ENCODE peak calls at places on chromosome 6, in four cellular contexts. One of them, this sample, is unnamed.

GRCh38 chr6:142760152-142760551 is 184.8 kb downstream of the HIVEP2 start:
- DNase-seq in stomach: no peak
- DNase-seq in HCT116: no peak
- DNase-seq in psoas muscle: no peak
- DNase-seq in this sample: no peak

GRCh38 chr6:87553159-87553765 is 36.5 kb downstream of the RARS2 start:
- DNase-seq in HCT116: no peak
- DNase-seq in psoas muscle: no peak
- DNase-seq in stomach: no peak
- DNase-seq in this sample: no peak

GRCh38 chr6:13457577-13457976 is 29.8 kb downstream of the GFOD1 start:
- DNase-seq in psoas muscle: peak; percentile 66
- DNase-seq in HCT116: no peak
- DNase-seq in stomach: no peak
- DNase-seq in this sample: no peak

GRCh38 chr6:84791233-84791632 is 26.8 kb upstream of the TBX18 start:
- DNase-seq in stomach: no peak
- DNase-seq in HCT116: no peak
- DNase-seq in psoas muscle: no peak
- DNase-seq in this sample: no peak

GRCh38 chr6:75268121-75268987 is 16.2 kb downstream of the TMEM30A start:
- DNase-seq in stomach: no peak
- DNase-seq in psoas muscle: no peak
- DNase-seq in HCT116: no peak
- DNase-seq in this sample: no peak

GRCh38 chr6:169955796-169956493 is 204.5 kb downstream of the ERMARD start:
- DNase-seq in stomach: peak; percentile 16
- DNase-seq in HCT116: no peak
- DNase-seq in psoas muscle: no peak
- DNase-seq in this sample: no peak

GRCh38 chr6:23137596-23137995 is 568.2 kb downstream of the HDGFL1 start:
- DNase-seq in stomach: no peak
- DNase-seq in HCT116: no peak
- DNase-seq in psoas muscle: no peak
- DNase-seq in this sample: no peak

GRCh38 chr6:100023798-100024197 is 29.8 kb upstream of the MCHR2 start:
- DNase-seq in HCT116: no peak
- DNase-seq in psoas muscle: no peak
- DNase-seq in stomach: no peak
- DNase-seq in this sample: no peak

GRCh38 chr6:8436956-8437355 is 1.6 kb upstream of the SLC35B3 start:
- DNase-seq in stomach: no peak
- DNase-seq in HCT116: no peak
- DNase-seq in psoas muscle: no peak
- DNase-seq in this sample: no peak

GRCh38 chr6:152087701-152088100 is 280.2 kb downstream of the ESR1 start:
- DNase-seq in psoas muscle: no peak
- DNase-seq in stomach: no peak
- DNase-seq in HCT116: no peak
- DNase-seq in this sample: no peak

GRCh38 chr6:123527406-123527805 is 109.3 kb downstream of the TRDN start:
- DNase-seq in stomach: no peak
- DNase-seq in HCT116: no peak
- DNase-seq in psoas muscle: no peak
- DNase-seq in this sample: no peak

GRCh38 chr6:158717341-158718328 is 67.8 kb downstream of the SYTL3 start:
- DNase-seq in psoas muscle: no peak
- DNase-seq in HCT116: no peak
- DNase-seq in stomach: no peak
- DNase-seq in this sample: no peak

DNA sequence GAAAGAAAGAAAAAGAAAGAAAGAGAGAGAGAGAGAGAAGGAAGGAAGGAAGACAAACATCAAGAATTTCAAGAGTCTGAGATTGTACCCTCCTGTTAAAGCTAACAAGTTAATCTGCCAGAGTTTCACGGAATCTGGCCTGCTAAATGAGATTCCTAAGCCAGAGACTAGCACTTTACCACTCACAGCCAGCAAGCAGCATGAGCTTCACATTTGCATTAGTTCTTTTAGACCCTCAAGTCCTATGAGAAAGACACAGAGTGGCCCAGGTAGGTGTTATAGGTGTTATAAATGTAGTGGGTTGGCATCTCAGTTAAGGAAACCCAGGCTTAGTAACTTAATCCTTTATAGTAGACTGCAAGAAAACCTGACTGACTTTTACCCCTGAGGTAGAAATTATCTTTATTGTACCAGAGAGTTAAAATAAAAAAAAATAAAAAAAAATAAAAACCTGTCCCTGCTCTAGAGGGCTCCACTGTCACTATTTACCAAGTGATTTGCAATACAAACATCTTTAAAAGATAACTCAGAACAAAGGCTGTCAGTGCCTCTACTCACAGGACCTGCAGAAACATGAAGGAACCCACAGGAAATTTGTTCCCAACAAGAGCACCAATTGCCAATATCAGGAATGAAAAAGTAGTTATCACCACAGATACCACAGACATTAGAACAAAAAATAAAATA is 9.7 kb upstream of the IBTK start:
- DNase-seq in psoas muscle: no peak
- DNase-seq in HCT116: no peak
- DNase-seq in stomach: no peak
- DNase-seq in this sample: no peak
- TF ChIP-seq CTCF in psoas muscle: no peak
- TF ChIP-seq CTCF in HCT116: no peak
- TF ChIP-seq CTCF in stomach: no peak
- TF ChIP-seq CTCF in this sample: no peak

GRCh38 chr6:166618866-166619761 is 7.9 kb downstream of the RPS6KA2 start:
- DNase-seq in psoas muscle: no peak
- DNase-seq in HCT116: no peak
- DNase-seq in stomach: no peak
- DNase-seq in this sample: no peak
- H3K4me1 ChIP-seq in psoas muscle: peaks cover 65% of the 10 kb centered on the region
- H3K4me1 ChIP-seq in HCT116: peaks cover 20% of the 10 kb centered on the region
- H3K4me1 ChIP-seq in stomach: peaks cover 44% of the 10 kb centered on the region
- H3K4me1 ChIP-seq in this sample: peaks cover 41% of the 10 kb centered on the region

GRCh38 chr6:30490031-30490876 is 945 bp downstream of the HLA-E start:
- DNase-seq in psoas muscle: peak; percentile 79
- DNase-seq in stomach: peak; percentile 77
- DNase-seq in HCT116: no peak
- DNase-seq in this sample: peak; percentile 44
- TF ChIP-seq CTCF in psoas muscle: no peak
- TF ChIP-seq CTCF in stomach: no peak
- TF ChIP-seq CTCF in HCT116: no peak
- TF ChIP-seq CTCF in this sample: no peak

GRCh38 chr6:137731960-137732616 is 135.0 kb upstream of the TNFAIP3 start:
- DNase-seq in psoas muscle: no peak
- DNase-seq in HCT116: no peak
- DNase-seq in stomach: no peak
- DNase-seq in this sample: no peak

GRCh38 chr6:137734875-137735182 is 132.2 kb upstream of the TNFAIP3 start:
- DNase-seq in stomach: no peak
- DNase-seq in HCT116: no peak
- DNase-seq in psoas muscle: no peak
- DNase-seq in this sample: no peak

GRCh38 chr6:137734005-137734874 is 132.8 kb upstream of the TNFAIP3 start:
- DNase-seq in HCT116: no peak
- DNase-seq in stomach: no peak
- DNase-seq in psoas muscle: no peak
- DNase-seq in this sample: no peak

GRCh38 chr6:137731600-137731959 is 135.5 kb upstream of the TNFAIP3 start:
- DNase-seq in psoas muscle: no peak
- DNase-seq in stomach: no peak
- DNase-seq in HCT116: no peak
- DNase-seq in this sample: no peak

DNA sequence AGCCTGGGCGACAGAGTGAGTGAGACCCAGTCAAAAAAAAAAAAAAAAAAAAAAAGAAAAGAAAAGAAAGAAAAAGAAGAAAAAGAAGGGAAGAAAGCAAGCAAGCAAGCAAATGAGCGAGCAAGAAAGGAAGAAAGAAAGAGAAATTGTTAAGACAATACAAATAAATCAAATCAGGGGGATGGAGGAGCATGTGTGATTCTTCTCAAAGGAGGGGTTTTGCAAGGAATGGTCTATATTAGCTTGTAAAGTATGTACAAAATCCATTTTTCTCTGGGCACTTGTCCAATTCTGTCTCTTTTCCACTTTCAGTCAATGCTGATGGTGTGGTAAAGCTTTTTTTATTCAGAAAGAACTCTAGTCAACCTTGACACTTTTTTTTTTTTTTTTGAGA is 133.7 kb upstream of the TNFAIP3 start:
- DNase-seq in HCT116: no peak
- DNase-seq in stomach: no peak
- DNase-seq in psoas muscle: no peak
- DNase-seq in this sample: no peak
- H3K4me1 ChIP-seq in HCT116: peaks cover 14% of the 10 kb centered on the region
- H3K4me1 ChIP-seq in stomach: peaks cover 4% of the 10 kb centered on the region
- H3K4me1 ChIP-seq in psoas muscle: no peaks in the 10 kb centered on the region
- H3K4me1 ChIP-seq in this sample: peaks cover 6% of the 10 kb centered on the region

GRCh38 chr6:26197736-26198625 is 110.8 kb downstream of the HFE start:
- DNase-seq in stomach: no peak
- DNase-seq in HCT116: peak; percentile 35
- DNase-seq in psoas muscle: no peak
- DNase-seq in this sample: no peak
- TF ChIP-seq CTCF in stomach: no peak
- TF ChIP-seq CTCF in HCT116: no peak
- TF ChIP-seq CTCF in psoas muscle: no peak
- TF ChIP-seq CTCF in this sample: no peak

DNA sequence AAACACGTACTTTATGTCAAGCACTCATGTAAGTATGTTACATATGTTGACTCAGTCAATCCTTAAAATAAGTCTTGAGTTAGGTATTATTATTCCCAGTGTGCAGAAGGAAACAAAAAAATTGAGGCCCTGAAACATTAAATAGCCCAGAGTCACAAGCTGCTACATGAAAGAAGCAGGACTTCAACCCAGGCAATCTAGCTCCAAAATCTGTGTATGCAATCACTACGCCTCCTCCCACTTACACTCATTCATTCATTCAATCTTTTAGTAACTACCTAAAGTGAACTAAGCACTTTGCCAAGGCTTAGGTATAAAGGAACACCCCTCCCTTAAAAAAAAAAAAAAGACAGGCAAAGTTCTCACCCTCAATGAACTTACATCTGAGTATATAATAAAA is 9.3 kb downstream of the ARHGAP18 start:
- DNase-seq in HCT116: no peak
- DNase-seq in psoas muscle: no peak
- DNase-seq in stomach: no peak
- DNase-seq in this sample: no peak
- H3K4me1 ChIP-seq in HCT116: peaks cover 75% of the 10 kb centered on the region
- H3K4me1 ChIP-seq in psoas muscle: peaks cover 44% of the 10 kb centered on the region
- H3K4me1 ChIP-seq in stomach: peaks cover 13% of the 10 kb centered on the region
- H3K4me1 ChIP-seq in this sample: peaks cover 41% of the 10 kb centered on the region

GRCh38 chr6:139979021-139979721 is 604.7 kb upstream of the CITED2 start:
- DNase-seq in psoas muscle: no peak
- DNase-seq in stomach: no peak
- DNase-seq in HCT116: no peak
- DNase-seq in this sample: no peak
- TF ChIP-seq CTCF in psoas muscle: no peak
- TF ChIP-seq CTCF in stomach: no peak
- TF ChIP-seq CTCF in HCT116: no peak
- TF ChIP-seq CTCF in this sample: no peak

DNA sequence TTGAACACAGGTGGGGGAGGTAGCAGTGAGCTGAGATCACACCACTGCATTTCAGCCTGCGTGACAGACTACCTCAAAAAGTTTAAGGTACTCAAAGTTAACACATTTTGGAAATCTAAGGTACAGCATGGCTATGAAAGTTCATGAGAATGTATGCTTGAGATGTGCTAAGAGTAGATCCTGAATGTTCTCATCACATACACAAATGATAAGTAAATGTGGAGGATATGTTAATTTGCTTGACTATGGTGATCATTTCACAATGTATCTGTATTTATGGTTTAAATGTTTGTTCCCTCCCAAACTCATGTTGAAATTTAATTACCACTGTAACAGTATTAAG is 20.1 kb upstream of the SERPINB1 start:
- DNase-seq in HCT116: no peak
- DNase-seq in stomach: no peak
- DNase-seq in psoas muscle: no peak
- DNase-seq in this sample: no peak
- H3K4me1 ChIP-seq in HCT116: peaks cover 57% of the 10 kb centered on the region
- H3K4me1 ChIP-seq in stomach: peaks cover 21% of the 10 kb centered on the region
- H3K4me1 ChIP-seq in psoas muscle: peaks cover 13% of the 10 kb centered on the region
- H3K4me1 ChIP-seq in this sample: peaks cover 12% of the 10 kb centered on the region

DNA sequence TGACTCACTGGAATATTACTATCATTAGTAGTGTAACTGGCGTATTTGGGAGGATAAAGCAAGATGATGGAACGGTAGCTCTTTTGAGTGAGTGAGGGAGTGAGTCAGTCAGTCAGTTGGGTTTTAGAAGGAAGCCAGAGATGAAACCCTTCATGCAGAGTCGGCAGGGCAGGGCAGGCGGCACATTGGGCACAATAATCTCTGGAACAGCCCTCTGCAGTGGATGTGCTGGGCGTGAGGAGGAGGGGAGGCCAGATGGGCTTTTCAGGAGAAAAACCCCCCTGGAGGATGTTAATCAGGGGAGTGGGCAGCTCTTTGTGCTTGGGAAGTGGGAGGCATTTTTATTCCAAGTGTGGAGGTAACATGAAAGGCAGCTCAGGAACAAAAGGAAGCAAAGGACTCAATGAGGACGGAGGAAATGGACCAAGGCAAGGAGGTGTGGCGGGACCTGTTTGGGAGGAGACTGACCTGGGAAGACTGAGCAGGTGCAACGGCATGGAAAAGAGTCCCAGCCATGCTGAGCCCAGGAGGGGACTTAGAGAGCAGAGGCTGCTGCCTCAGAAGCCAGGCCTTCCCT is 171.3 kb downstream of the ZDHHC14 start:
- DNase-seq in HCT116: no peak
- DNase-seq in psoas muscle: no peak
- DNase-seq in stomach: no peak
- DNase-seq in this sample: no peak
- TF ChIP-seq CTCF in HCT116: no peak
- TF ChIP-seq CTCF in psoas muscle: no peak
- TF ChIP-seq CTCF in stomach: no peak
- TF ChIP-seq CTCF in this sample: no peak